ENCODE peak calls at places on chromosomes 13 and 19, in six cellular contexts. One of them, this sample, is unnamed.
A peak's percentile ranks its signal among the peaks of the same experiment; 100 is the strongest.

GRCh38 chr19:54312436-54313362 is at the start of gene LILRA5:
- DNase-seq in stimulated activated CD4-positive, alpha-beta T cell treated with anti-CD3 and anti-CD28 coated beads, Interleukin-4, amount 100 ng/mL, for 1 hour: no peak
- DNase-seq in iPS-NIHi11: no peak
- DNase-seq in stimulated activated CD8-positive, alpha-beta memory T cell treated with anti-CD3 and anti-CD28 coated beads, Interleukin-12 subunit alpha, Interleukin-12 subunit beta, amount 100 ng/mL, for 4 hours: no peak
- DNase-seq in HTR-8/SVneo: no peak
- DNase-seq in tibial artery: peak; percentile 60
- DNase-seq in this sample: peak; percentile 27

GRCh38 chr13:60441761-60442160 is 44.7 kb downstream of the TDRD3 start:
- DNase-seq in stimulated activated CD4-positive, alpha-beta T cell treated with anti-CD3 and anti-CD28 coated beads, Interleukin-4, amount 100 ng/mL, for 1 hour: no peak
- DNase-seq in iPS-NIHi11: no peak
- DNase-seq in stimulated activated CD8-positive, alpha-beta memory T cell treated with anti-CD3 and anti-CD28 coated beads, Interleukin-12 subunit alpha, Interleukin-12 subunit beta, amount 100 ng/mL, for 4 hours: no peak
- DNase-seq in HTR-8/SVneo: no peak
- DNase-seq in tibial artery: no peak
- DNase-seq in this sample: no peak

GRCh38 chr13:45361596-45362206 is 20.7 kb upstream of the TPT1 start:
- DNase-seq in stimulated activated CD4-positive, alpha-beta T cell treated with anti-CD3 and anti-CD28 coated beads, Interleukin-4, amount 100 ng/mL, for 1 hour: no peak
- DNase-seq in iPS-NIHi11: no peak
- DNase-seq in stimulated activated CD8-positive, alpha-beta memory T cell treated with anti-CD3 and anti-CD28 coated beads, Interleukin-12 subunit alpha, Interleukin-12 subunit beta, amount 100 ng/mL, for 4 hours: no peak
- DNase-seq in HTR-8/SVneo: no peak
- DNase-seq in tibial artery: no peak
- DNase-seq in this sample: no peak

GRCh38 chr19:10209305-10209704 is 14.6 kb upstream of the DNMT1 start:
- DNase-seq in stimulated activated CD4-positive, alpha-beta T cell treated with anti-CD3 and anti-CD28 coated beads, Interleukin-4, amount 100 ng/mL, for 1 hour: no peak
- DNase-seq in iPS-NIHi11: no peak
- DNase-seq in stimulated activated CD8-positive, alpha-beta memory T cell treated with anti-CD3 and anti-CD28 coated beads, Interleukin-12 subunit alpha, Interleukin-12 subunit beta, amount 100 ng/mL, for 4 hours: no peak
- DNase-seq in HTR-8/SVneo: no peak
- DNase-seq in tibial artery: no peak
- DNase-seq in this sample: no peak

GRCh38 chr13:98273824-98274786 is 97.0 kb upstream of the RNF113B start:
- DNase-seq in stimulated activated CD4-positive, alpha-beta T cell treated with anti-CD3 and anti-CD28 coated beads, Interleukin-4, amount 100 ng/mL, for 1 hour: no peak
- DNase-seq in iPS-NIHi11: peak; percentile 38
- DNase-seq in stimulated activated CD8-positive, alpha-beta memory T cell treated with anti-CD3 and anti-CD28 coated beads, Interleukin-12 subunit alpha, Interleukin-12 subunit beta, amount 100 ng/mL, for 4 hours: no peak
- DNase-seq in HTR-8/SVneo: no peak
- DNase-seq in tibial artery: no peak
- DNase-seq in this sample: no peak

GRCh38 chr13:99959538-99960230 is 11.9 kb downstream of the ZIC5 start:
- DNase-seq in stimulated activated CD4-positive, alpha-beta T cell treated with anti-CD3 and anti-CD28 coated beads, Interleukin-4, amount 100 ng/mL, for 1 hour: no peak
- DNase-seq in iPS-NIHi11: peak; percentile 56
- DNase-seq in stimulated activated CD8-positive, alpha-beta memory T cell treated with anti-CD3 and anti-CD28 coated beads, Interleukin-12 subunit alpha, Interleukin-12 subunit beta, amount 100 ng/mL, for 4 hours: no peak
- DNase-seq in HTR-8/SVneo: no peak
- DNase-seq in tibial artery: no peak
- DNase-seq in this sample: no peak

GRCh38 chr19:47032171-47032811 is 12.7 kb downstream of the NPAS1 start:
- DNase-seq in stimulated activated CD4-positive, alpha-beta T cell treated with anti-CD3 and anti-CD28 coated beads, Interleukin-4, amount 100 ng/mL, for 1 hour: peak; percentile 70
- DNase-seq in iPS-NIHi11: peak; percentile 89
- DNase-seq in stimulated activated CD8-positive, alpha-beta memory T cell treated with anti-CD3 and anti-CD28 coated beads, Interleukin-12 subunit alpha, Interleukin-12 subunit beta, amount 100 ng/mL, for 4 hours: peak; percentile 42
- DNase-seq in HTR-8/SVneo: no peak
- DNase-seq in tibial artery: no peak
- DNase-seq in this sample: no peak

GRCh38 chr19:40285353-40286234 is 449 bp upstream of the AKT2 start:
- DNase-seq in stimulated activated CD4-positive, alpha-beta T cell treated with anti-CD3 and anti-CD28 coated beads, Interleukin-4, amount 100 ng/mL, for 1 hour: peak; percentile 95
- DNase-seq in iPS-NIHi11: peak; percentile 94
- DNase-seq in stimulated activated CD8-positive, alpha-beta memory T cell treated with anti-CD3 and anti-CD28 coated beads, Interleukin-12 subunit alpha, Interleukin-12 subunit beta, amount 100 ng/mL, for 4 hours: peak; percentile 96
- DNase-seq in HTR-8/SVneo: peak; percentile 99
- DNase-seq in tibial artery: peak; percentile 98
- DNase-seq in this sample: peak; percentile 97

GRCh38 chr13:26601669-26602068 is 44.2 kb downstream of the WASF3 start:
- DNase-seq in stimulated activated CD4-positive, alpha-beta T cell treated with anti-CD3 and anti-CD28 coated beads, Interleukin-4, amount 100 ng/mL, for 1 hour: no peak
- DNase-seq in iPS-NIHi11: peak; percentile 24
- DNase-seq in stimulated activated CD8-positive, alpha-beta memory T cell treated with anti-CD3 and anti-CD28 coated beads, Interleukin-12 subunit alpha, Interleukin-12 subunit beta, amount 100 ng/mL, for 4 hours: no peak
- DNase-seq in HTR-8/SVneo: peak; percentile 36
- DNase-seq in tibial artery: no peak
- DNase-seq in this sample: no peak

GRCh38 chr13:27624071-27624470 is 2.4 kb downstream of the POLR1D start:
- DNase-seq in stimulated activated CD4-positive, alpha-beta T cell treated with anti-CD3 and anti-CD28 coated beads, Interleukin-4, amount 100 ng/mL, for 1 hour: no peak
- DNase-seq in iPS-NIHi11: no peak
- DNase-seq in stimulated activated CD8-positive, alpha-beta memory T cell treated with anti-CD3 and anti-CD28 coated beads, Interleukin-12 subunit alpha, Interleukin-12 subunit beta, amount 100 ng/mL, for 4 hours: no peak
- DNase-seq in HTR-8/SVneo: no peak
- DNase-seq in tibial artery: no peak
- DNase-seq in this sample: no peak

GRCh38 chr13:72645521-72645920 is 81.9 kb downstream of the MZT1 start:
- DNase-seq in stimulated activated CD4-positive, alpha-beta T cell treated with anti-CD3 and anti-CD28 coated beads, Interleukin-4, amount 100 ng/mL, for 1 hour: no peak
- DNase-seq in iPS-NIHi11: no peak
- DNase-seq in stimulated activated CD8-positive, alpha-beta memory T cell treated with anti-CD3 and anti-CD28 coated beads, Interleukin-12 subunit alpha, Interleukin-12 subunit beta, amount 100 ng/mL, for 4 hours: no peak
- DNase-seq in HTR-8/SVneo: no peak
- DNase-seq in tibial artery: no peak
- DNase-seq in this sample: no peak

GRCh38 chr13:99565478-99566124 is 64.3 kb downstream of the TM9SF2 start:
- DNase-seq in stimulated activated CD4-positive, alpha-beta T cell treated with anti-CD3 and anti-CD28 coated beads, Interleukin-4, amount 100 ng/mL, for 1 hour: no peak
- DNase-seq in iPS-NIHi11: peak; percentile 41
- DNase-seq in stimulated activated CD8-positive, alpha-beta memory T cell treated with anti-CD3 and anti-CD28 coated beads, Interleukin-12 subunit alpha, Interleukin-12 subunit beta, amount 100 ng/mL, for 4 hours: no peak
- DNase-seq in HTR-8/SVneo: no peak
- DNase-seq in tibial artery: no peak
- DNase-seq in this sample: no peak

GRCh38 chr19:56309511-56310185 is 5.0 kb downstream of the ZSCAN5A start:
- DNase-seq in stimulated activated CD4-positive, alpha-beta T cell treated with anti-CD3 and anti-CD28 coated beads, Interleukin-4, amount 100 ng/mL, for 1 hour: peak; percentile 61
- DNase-seq in iPS-NIHi11: peak; percentile 85
- DNase-seq in stimulated activated CD8-positive, alpha-beta memory T cell treated with anti-CD3 and anti-CD28 coated beads, Interleukin-12 subunit alpha, Interleukin-12 subunit beta, amount 100 ng/mL, for 4 hours: peak; percentile 10
- DNase-seq in HTR-8/SVneo: peak; percentile 19
- DNase-seq in tibial artery: no peak
- DNase-seq in this sample: no peak

GRCh38 chr19:55247621-55248099 is 11.2 kb downstream of the PPP6R1 start:
- DNase-seq in stimulated activated CD4-positive, alpha-beta T cell treated with anti-CD3 and anti-CD28 coated beads, Interleukin-4, amount 100 ng/mL, for 1 hour: no peak
- DNase-seq in iPS-NIHi11: no peak
- DNase-seq in stimulated activated CD8-positive, alpha-beta memory T cell treated with anti-CD3 and anti-CD28 coated beads, Interleukin-12 subunit alpha, Interleukin-12 subunit beta, amount 100 ng/mL, for 4 hours: no peak
- DNase-seq in HTR-8/SVneo: no peak
- DNase-seq in tibial artery: no peak
- DNase-seq in this sample: peak; percentile 82

GRCh38 chr13:48500652-48501197 is 32.2 kb downstream of the RCBTB2 start:
- DNase-seq in stimulated activated CD4-positive, alpha-beta T cell treated with anti-CD3 and anti-CD28 coated beads, Interleukin-4, amount 100 ng/mL, for 1 hour: no peak
- DNase-seq in iPS-NIHi11: no peak
- DNase-seq in stimulated activated CD8-positive, alpha-beta memory T cell treated with anti-CD3 and anti-CD28 coated beads, Interleukin-12 subunit alpha, Interleukin-12 subunit beta, amount 100 ng/mL, for 4 hours: no peak
- DNase-seq in HTR-8/SVneo: peak; percentile 5
- DNase-seq in tibial artery: no peak
- DNase-seq in this sample: no peak

GRCh38 chr13:111429064-111429558 is 108.7 kb downstream of the TEX29 start:
- DNase-seq in stimulated activated CD4-positive, alpha-beta T cell treated with anti-CD3 and anti-CD28 coated beads, Interleukin-4, amount 100 ng/mL, for 1 hour: peak; percentile 33
- DNase-seq in iPS-NIHi11: peak; percentile 87
- DNase-seq in stimulated activated CD8-positive, alpha-beta memory T cell treated with anti-CD3 and anti-CD28 coated beads, Interleukin-12 subunit alpha, Interleukin-12 subunit beta, amount 100 ng/mL, for 4 hours: no peak
- DNase-seq in HTR-8/SVneo: peak; percentile 10
- DNase-seq in tibial artery: no peak
- DNase-seq in this sample: no peak

GRCh38 chr19:48826606-48827020 is 9.7 kb downstream of the HSD17B14 start:
- DNase-seq in stimulated activated CD4-positive, alpha-beta T cell treated with anti-CD3 and anti-CD28 coated beads, Interleukin-4, amount 100 ng/mL, for 1 hour: no peak
- DNase-seq in iPS-NIHi11: no peak
- DNase-seq in stimulated activated CD8-positive, alpha-beta memory T cell treated with anti-CD3 and anti-CD28 coated beads, Interleukin-12 subunit alpha, Interleukin-12 subunit beta, amount 100 ng/mL, for 4 hours: no peak
- DNase-seq in HTR-8/SVneo: no peak
- DNase-seq in tibial artery: no peak
- DNase-seq in this sample: no peak

GRCh38 chr19:14571695-14572490 is at the start of gene NDUFB7:
- DNase-seq in stimulated activated CD4-positive, alpha-beta T cell treated with anti-CD3 and anti-CD28 coated beads, Interleukin-4, amount 100 ng/mL, for 1 hour: peak; percentile 86
- DNase-seq in iPS-NIHi11: peak; percentile 91
- DNase-seq in stimulated activated CD8-positive, alpha-beta memory T cell treated with anti-CD3 and anti-CD28 coated beads, Interleukin-12 subunit alpha, Interleukin-12 subunit beta, amount 100 ng/mL, for 4 hours: peak; percentile 82
- DNase-seq in HTR-8/SVneo: peak; percentile 98
- DNase-seq in tibial artery: peak; percentile 91
- DNase-seq in this sample: peak; percentile 89

GRCh38 chr13:25084101-25084500 is 11.8 kb upstream of the PABPC3 start:
- DNase-seq in stimulated activated CD4-positive, alpha-beta T cell treated with anti-CD3 and anti-CD28 coated beads, Interleukin-4, amount 100 ng/mL, for 1 hour: no peak
- DNase-seq in iPS-NIHi11: no peak
- DNase-seq in stimulated activated CD8-positive, alpha-beta memory T cell treated with anti-CD3 and anti-CD28 coated beads, Interleukin-12 subunit alpha, Interleukin-12 subunit beta, amount 100 ng/mL, for 4 hours: no peak
- DNase-seq in HTR-8/SVneo: no peak
- DNase-seq in tibial artery: no peak
- DNase-seq in this sample: no peak

GRCh38 chr13:101941095-101941777 is 460.6 kb downstream of the FGF14 start:
- DNase-seq in stimulated activated CD4-positive, alpha-beta T cell treated with anti-CD3 and anti-CD28 coated beads, Interleukin-4, amount 100 ng/mL, for 1 hour: no peak
- DNase-seq in iPS-NIHi11: no peak
- DNase-seq in stimulated activated CD8-positive, alpha-beta memory T cell treated with anti-CD3 and anti-CD28 coated beads, Interleukin-12 subunit alpha, Interleukin-12 subunit beta, amount 100 ng/mL, for 4 hours: no peak
- DNase-seq in HTR-8/SVneo: no peak
- DNase-seq in tibial artery: no peak
- DNase-seq in this sample: no peak

GRCh38 chr13:100545684-100546061 is 42.9 kb downstream of the GGACT start:
- DNase-seq in stimulated activated CD4-positive, alpha-beta T cell treated with anti-CD3 and anti-CD28 coated beads, Interleukin-4, amount 100 ng/mL, for 1 hour: no peak
- DNase-seq in iPS-NIHi11: no peak
- DNase-seq in stimulated activated CD8-positive, alpha-beta memory T cell treated with anti-CD3 and anti-CD28 coated beads, Interleukin-12 subunit alpha, Interleukin-12 subunit beta, amount 100 ng/mL, for 4 hours: no peak
- DNase-seq in HTR-8/SVneo: no peak
- DNase-seq in tibial artery: no peak
- DNase-seq in this sample: no peak

GRCh38 chr19:52590728-52591127 is 20.6 kb downstream of the ZNF701 start:
- DNase-seq in stimulated activated CD4-positive, alpha-beta T cell treated with anti-CD3 and anti-CD28 coated beads, Interleukin-4, amount 100 ng/mL, for 1 hour: no peak
- DNase-seq in iPS-NIHi11: no peak
- DNase-seq in stimulated activated CD8-positive, alpha-beta memory T cell treated with anti-CD3 and anti-CD28 coated beads, Interleukin-12 subunit alpha, Interleukin-12 subunit beta, amount 100 ng/mL, for 4 hours: no peak
- DNase-seq in HTR-8/SVneo: no peak
- DNase-seq in tibial artery: no peak
- DNase-seq in this sample: no peak

GRCh38 chr19:47273313-47274070 is 1.2 kb upstream of the INAFM1 start:
- DNase-seq in stimulated activated CD4-positive, alpha-beta T cell treated with anti-CD3 and anti-CD28 coated beads, Interleukin-4, amount 100 ng/mL, for 1 hour: peak; percentile 88
- DNase-seq in iPS-NIHi11: peak; percentile 91
- DNase-seq in stimulated activated CD8-positive, alpha-beta memory T cell treated with anti-CD3 and anti-CD28 coated beads, Interleukin-12 subunit alpha, Interleukin-12 subunit beta, amount 100 ng/mL, for 4 hours: peak; percentile 81
- DNase-seq in HTR-8/SVneo: peak; percentile 90
- DNase-seq in tibial artery: peak; percentile 95
- DNase-seq in this sample: peak; percentile 94

GRCh38 chr19:10270180-10270615 is 722 bp upstream of the ICAM1 start:
- DNase-seq in stimulated activated CD4-positive, alpha-beta T cell treated with anti-CD3 and anti-CD28 coated beads, Interleukin-4, amount 100 ng/mL, for 1 hour: peak; percentile 59
- DNase-seq in iPS-NIHi11: no peak
- DNase-seq in stimulated activated CD8-positive, alpha-beta memory T cell treated with anti-CD3 and anti-CD28 coated beads, Interleukin-12 subunit alpha, Interleukin-12 subunit beta, amount 100 ng/mL, for 4 hours: peak; percentile 64
- DNase-seq in HTR-8/SVneo: no peak
- DNase-seq in tibial artery: peak; percentile 72
- DNase-seq in this sample: no peak

GRCh38 chr19:6890938-6891337 is 3.6 kb downstream of the ADGRE1 start:
- DNase-seq in stimulated activated CD4-positive, alpha-beta T cell treated with anti-CD3 and anti-CD28 coated beads, Interleukin-4, amount 100 ng/mL, for 1 hour: peak; percentile 55
- DNase-seq in iPS-NIHi11: no peak
- DNase-seq in stimulated activated CD8-positive, alpha-beta memory T cell treated with anti-CD3 and anti-CD28 coated beads, Interleukin-12 subunit alpha, Interleukin-12 subunit beta, amount 100 ng/mL, for 4 hours: no peak
- DNase-seq in HTR-8/SVneo: no peak
- DNase-seq in tibial artery: no peak
- DNase-seq in this sample: no peak

GRCh38 chr13:28347456-28348371 is 147.2 kb downstream of the FLT1 start:
- DNase-seq in stimulated activated CD4-positive, alpha-beta T cell treated with anti-CD3 and anti-CD28 coated beads, Interleukin-4, amount 100 ng/mL, for 1 hour: no peak
- DNase-seq in iPS-NIHi11: no peak
- DNase-seq in stimulated activated CD8-positive, alpha-beta memory T cell treated with anti-CD3 and anti-CD28 coated beads, Interleukin-12 subunit alpha, Interleukin-12 subunit beta, amount 100 ng/mL, for 4 hours: no peak
- DNase-seq in HTR-8/SVneo: no peak
- DNase-seq in tibial artery: no peak
- DNase-seq in this sample: no peak

GRCh38 chr19:511101-511841 is 4.0 kb downstream of the TPGS1 start:
- DNase-seq in stimulated activated CD4-positive, alpha-beta T cell treated with anti-CD3 and anti-CD28 coated beads, Interleukin-4, amount 100 ng/mL, for 1 hour: peak; percentile 67
- DNase-seq in iPS-NIHi11: no peak
- DNase-seq in stimulated activated CD8-positive, alpha-beta memory T cell treated with anti-CD3 and anti-CD28 coated beads, Interleukin-12 subunit alpha, Interleukin-12 subunit beta, amount 100 ng/mL, for 4 hours: peak; percentile 68
- DNase-seq in HTR-8/SVneo: no peak
- DNase-seq in tibial artery: no peak
- DNase-seq in this sample: no peak

GRCh38 chr13:94858856-94859811 is 146.8 kb upstream of the SOX21 start:
- DNase-seq in stimulated activated CD4-positive, alpha-beta T cell treated with anti-CD3 and anti-CD28 coated beads, Interleukin-4, amount 100 ng/mL, for 1 hour: no peak
- DNase-seq in iPS-NIHi11: peak; percentile 18
- DNase-seq in stimulated activated CD8-positive, alpha-beta memory T cell treated with anti-CD3 and anti-CD28 coated beads, Interleukin-12 subunit alpha, Interleukin-12 subunit beta, amount 100 ng/mL, for 4 hours: no peak
- DNase-seq in HTR-8/SVneo: no peak
- DNase-seq in tibial artery: peak; percentile 68
- DNase-seq in this sample: peak; percentile 20

GRCh38 chr13:68125087-68125480 is 894.9 kb upstream of the PCDH9 start:
- DNase-seq in stimulated activated CD4-positive, alpha-beta T cell treated with anti-CD3 and anti-CD28 coated beads, Interleukin-4, amount 100 ng/mL, for 1 hour: no peak
- DNase-seq in iPS-NIHi11: no peak
- DNase-seq in stimulated activated CD8-positive, alpha-beta memory T cell treated with anti-CD3 and anti-CD28 coated beads, Interleukin-12 subunit alpha, Interleukin-12 subunit beta, amount 100 ng/mL, for 4 hours: no peak
- DNase-seq in HTR-8/SVneo: no peak
- DNase-seq in tibial artery: no peak
- DNase-seq in this sample: no peak

GRCh38 chr13:113327766-113328391 is 30.8 kb downstream of the LAMP1 start:
- DNase-seq in stimulated activated CD4-positive, alpha-beta T cell treated with anti-CD3 and anti-CD28 coated beads, Interleukin-4, amount 100 ng/mL, for 1 hour: no peak
- DNase-seq in iPS-NIHi11: no peak
- DNase-seq in stimulated activated CD8-positive, alpha-beta memory T cell treated with anti-CD3 and anti-CD28 coated beads, Interleukin-12 subunit alpha, Interleukin-12 subunit beta, amount 100 ng/mL, for 4 hours: no peak
- DNase-seq in HTR-8/SVneo: no peak
- DNase-seq in tibial artery: no peak
- DNase-seq in this sample: no peak

GRCh38 chr13:26679945-26680516 is 80.6 kb downstream of the GPR12 start:
- DNase-seq in stimulated activated CD4-positive, alpha-beta T cell treated with anti-CD3 and anti-CD28 coated beads, Interleukin-4, amount 100 ng/mL, for 1 hour: no peak
- DNase-seq in iPS-NIHi11: peak; percentile 70
- DNase-seq in stimulated activated CD8-positive, alpha-beta memory T cell treated with anti-CD3 and anti-CD28 coated beads, Interleukin-12 subunit alpha, Interleukin-12 subunit beta, amount 100 ng/mL, for 4 hours: no peak
- DNase-seq in HTR-8/SVneo: peak; percentile 17
- DNase-seq in tibial artery: no peak
- DNase-seq in this sample: no peak

GRCh38 chr13:110946171-110946570 is 31.3 kb upstream of the ANKRD10 start:
- DNase-seq in stimulated activated CD4-positive, alpha-beta T cell treated with anti-CD3 and anti-CD28 coated beads, Interleukin-4, amount 100 ng/mL, for 1 hour: no peak
- DNase-seq in iPS-NIHi11: no peak
- DNase-seq in stimulated activated CD8-positive, alpha-beta memory T cell treated with anti-CD3 and anti-CD28 coated beads, Interleukin-12 subunit alpha, Interleukin-12 subunit beta, amount 100 ng/mL, for 4 hours: no peak
- DNase-seq in HTR-8/SVneo: no peak
- DNase-seq in tibial artery: no peak
- DNase-seq in this sample: no peak